ENCODE peak calls at places on chromosomes 4 and X, in four cellular contexts. One of them, this sample, is unnamed.

GRCh38 chrX:69268637-69269036 is 103.4 kb upstream of the PJA1 start:
- DNase-seq in GM04504: no peak
- DNase-seq in left ventricle myocardium inferior: no peak
- DNase-seq in neural crest cell: no peak
- DNase-seq in this sample: no peak

GRCh38 chrX:101429934-101430333 is 21.9 kb downstream of the HNRNPH2 start:
- DNase-seq in left ventricle myocardium inferior: no peak
- DNase-seq in neural crest cell: no peak
- DNase-seq in GM04504: no peak
- DNase-seq in this sample: no peak

GRCh38 chr4:134540588-134540987 is 339.0 kb upstream of the PABPC4L start:
- DNase-seq in left ventricle myocardium inferior: no peak
- DNase-seq in GM04504: no peak
- DNase-seq in neural crest cell: no peak
- DNase-seq in this sample: no peak

GRCh38 chrX:129792586-129793291 is 13.0 kb downstream of the SASH3 start:
- DNase-seq in neural crest cell: no peak
- DNase-seq in GM04504: no peak
- DNase-seq in left ventricle myocardium inferior: no peak
- DNase-seq in this sample: no peak

GRCh38 chr4:177405508-177405907 is 36.7 kb downstream of the AGA start:
- DNase-seq in left ventricle myocardium inferior: no peak
- DNase-seq in GM04504: no peak
- DNase-seq in neural crest cell: no peak
- DNase-seq in this sample: no peak

GRCh38 chrX:110167952-110168451 is 149.9 kb downstream of the AMMECR1 start:
- DNase-seq in GM04504: no peak
- DNase-seq in neural crest cell: peak; percentile 37
- DNase-seq in left ventricle myocardium inferior: no peak
- DNase-seq in this sample: peak; percentile 57

GRCh38 chr4:105241456-105241855 is 94.8 kb downstream of the TET2 start:
- DNase-seq in left ventricle myocardium inferior: peak; percentile 68
- DNase-seq in GM04504: no peak
- DNase-seq in neural crest cell: no peak
- DNase-seq in this sample: no peak

GRCh38 chrX:40154229-40154852 is 56.6 kb upstream of the BCOR start:
- DNase-seq in neural crest cell: peak; percentile 41
- DNase-seq in left ventricle myocardium inferior: peak; percentile 46
- DNase-seq in GM04504: no peak
- DNase-seq in this sample: peak; percentile 34

GRCh38 chr4:18593297-18594002 is 571.9 kb upstream of the LCORL start:
- DNase-seq in left ventricle myocardium inferior: no peak
- DNase-seq in GM04504: peak; percentile 34
- DNase-seq in neural crest cell: peak; percentile 50
- DNase-seq in this sample: peak; percentile 50

GRCh38 chr4:7886250-7886973 is 53.2 kb downstream of the AFAP1 start:
- DNase-seq in left ventricle myocardium inferior: no peak
- DNase-seq in GM04504: no peak
- DNase-seq in neural crest cell: no peak
- DNase-seq in this sample: no peak

GRCh38 chr4:184763150-184763780 is 29.4 kb upstream of the CENPU start:
- DNase-seq in GM04504: peak; percentile 35
- DNase-seq in left ventricle myocardium inferior: peak; percentile 38
- DNase-seq in neural crest cell: no peak
- DNase-seq in this sample: no peak

GRCh38 chr4:145734576-145735329 is 54.8 kb downstream of the C4orf51 start:
- DNase-seq in left ventricle myocardium inferior: no peak
- DNase-seq in GM04504: peak; percentile 96
- DNase-seq in neural crest cell: no peak
- DNase-seq in this sample: no peak

GRCh38 chrX:1491851-1492349 is 39.2 kb upstream of the ASMTL start:
- DNase-seq in GM04504: no peak
- DNase-seq in left ventricle myocardium inferior: no peak
- DNase-seq in neural crest cell: peak; percentile 34
- DNase-seq in this sample: peak; percentile 55

GRCh38 chrX:65926095-65927019 is 113.5 kb downstream of the VSIG4 start:
- DNase-seq in GM04504: no peak
- DNase-seq in neural crest cell: no peak
- DNase-seq in left ventricle myocardium inferior: no peak
- DNase-seq in this sample: no peak

GRCh38 chr4:166091914-166092510 is 219.0 kb downstream of the TLL1 start:
- DNase-seq in GM04504: peak; percentile 0
- DNase-seq in left ventricle myocardium inferior: no peak
- DNase-seq in neural crest cell: no peak
- DNase-seq in this sample: no peak

GRCh38 chr4:17380347-17380746 is 131.5 kb downstream of the QDPR start:
- DNase-seq in left ventricle myocardium inferior: no peak
- DNase-seq in neural crest cell: no peak
- DNase-seq in GM04504: no peak
- DNase-seq in this sample: no peak

GRCh38 chr4:145626623-145626982 is 7.4 kb downstream of the MMAA start:
- DNase-seq in neural crest cell: no peak
- DNase-seq in GM04504: no peak
- DNase-seq in left ventricle myocardium inferior: no peak
- DNase-seq in this sample: no peak

GRCh38 chr4:155618183-155618838 is 48.3 kb upstream of the GUCY1A1 start:
- DNase-seq in neural crest cell: no peak
- DNase-seq in left ventricle myocardium inferior: no peak
- DNase-seq in GM04504: no peak
- DNase-seq in this sample: no peak

GRCh38 chrX:16725067-16725466 is 5.7 kb downstream of the SYAP1 start:
- DNase-seq in neural crest cell: no peak
- DNase-seq in GM04504: no peak
- DNase-seq in left ventricle myocardium inferior: no peak
- DNase-seq in this sample: no peak

GRCh38 chr4:48300004-48300403 is 30.4 kb upstream of the TEC start:
- DNase-seq in left ventricle myocardium inferior: no peak
- DNase-seq in GM04504: no peak
- DNase-seq in neural crest cell: no peak
- DNase-seq in this sample: no peak

GRCh38 chr4:98604723-98605122 is 53.7 kb downstream of the TSPAN5 start:
- DNase-seq in neural crest cell: no peak
- DNase-seq in left ventricle myocardium inferior: no peak
- DNase-seq in GM04504: no peak
- DNase-seq in this sample: no peak

GRCh38 chr4:94349193-94349592 is 6.6 kb upstream of the HPGDS start:
- DNase-seq in GM04504: no peak
- DNase-seq in left ventricle myocardium inferior: no peak
- DNase-seq in neural crest cell: no peak
- DNase-seq in this sample: no peak

GRCh38 chr4:184170996-184171395 is 46.7 kb downstream of the ENPP6 start:
- DNase-seq in GM04504: no peak
- DNase-seq in left ventricle myocardium inferior: no peak
- DNase-seq in neural crest cell: no peak
- DNase-seq in this sample: peak; percentile 47

GRCh38 chr4:27189683-27190082 is 329.0 kb downstream of the STIM2 start:
- DNase-seq in GM04504: no peak
- DNase-seq in neural crest cell: no peak
- DNase-seq in left ventricle myocardium inferior: no peak
- DNase-seq in this sample: no peak